ENCODE peak calls at places on chromosomes 16 and 17, in four cellular contexts. One of them, this sample, is unnamed. For H3K36me3, the result is how much of the 10 kb centered on the place peaks cover.

GRCh38 chr16:88686439-88687253 is at the start of gene SNAI3:
- DNase-seq in PC-3: peak
- DNase-seq in neural progenitor cell: peak
- DNase-seq in MM.1S: peak
- DNase-seq in this sample: peak

GRCh38 chr17:68036304-68037147 is 991 bp downstream of the KPNA2 start:
- DNase-seq in neural progenitor cell: no peak
- DNase-seq in PC-3: no peak
- DNase-seq in MM.1S: no peak
- DNase-seq in this sample: peak

GRCh38 chr17:27586203-27586701 is 44.7 kb upstream of the LGALS9 start:
- DNase-seq in neural progenitor cell: no peak
- DNase-seq in PC-3: no peak
- DNase-seq in MM.1S: no peak
- DNase-seq in this sample: no peak

GRCh38 chr17:22268214-22268911 is 576.0 kb downstream of the KCNJ18 start:
- DNase-seq in neural progenitor cell: no peak
- DNase-seq in MM.1S: no peak
- DNase-seq in PC-3: no peak
- DNase-seq in this sample: no peak

GRCh38 chr16:23843143-23843542 is 7.4 kb downstream of the PRKCB start:
- DNase-seq in PC-3: no peak
- DNase-seq in MM.1S: no peak
- DNase-seq in neural progenitor cell: no peak
- DNase-seq in this sample: peak

GRCh38 chr17:42059815-42060214 is 9.4 kb upstream of the C17orf113 start:
- DNase-seq in neural progenitor cell: peak
- DNase-seq in MM.1S: no peak
- DNase-seq in PC-3: no peak
- DNase-seq in this sample: no peak

GRCh38 chr17:78415821-78416301 is 37.4 kb downstream of the PGS1 start:
- DNase-seq in neural progenitor cell: no peak
- DNase-seq in PC-3: no peak
- DNase-seq in MM.1S: no peak
- DNase-seq in this sample: no peak

GRCh38 chr17:4182043-4182442 is 39.0 kb downstream of the CYB5D2 start:
- DNase-seq in neural progenitor cell: no peak
- DNase-seq in PC-3: no peak
- DNase-seq in MM.1S: no peak
- DNase-seq in this sample: no peak

GRCh38 chr16:84553873-84554399 is 49.5 kb upstream of the MEAK7 start:
- DNase-seq in neural progenitor cell: no peak
- DNase-seq in MM.1S: no peak
- DNase-seq in PC-3: no peak
- DNase-seq in this sample: peak

GRCh38 chr17:19766421-19767270 is 18.5 kb upstream of the ALDH3A1 start:
- DNase-seq in neural progenitor cell: peak
- DNase-seq in PC-3: peak
- DNase-seq in MM.1S: peak
- DNase-seq in this sample: peak

GRCh38 chr17:67500677-67501300 is 123.7 kb downstream of the PITPNC1 start:
- DNase-seq in neural progenitor cell: no peak
- DNase-seq in PC-3: no peak
- DNase-seq in MM.1S: no peak
- DNase-seq in this sample: no peak

GRCh38 chr16:55240933-55241332 is 83.1 kb upstream of the IRX6 start:
- DNase-seq in MM.1S: no peak
- DNase-seq in PC-3: no peak
- DNase-seq in neural progenitor cell: peak
- DNase-seq in this sample: no peak

GRCh38 chr16:87784812-87785211 is 19.0 kb upstream of the KLHDC4 start:
- DNase-seq in PC-3: no peak
- DNase-seq in MM.1S: no peak
- DNase-seq in neural progenitor cell: peak
- DNase-seq in this sample: no peak

GRCh38 chr17:61701334-61701733 is 110.3 kb upstream of the NACA2 start:
- DNase-seq in neural progenitor cell: no peak
- DNase-seq in MM.1S: no peak
- DNase-seq in PC-3: no peak
- DNase-seq in this sample: no peak

GRCh38 chr17:80743181-80743771 is 198.6 kb downstream of the RPTOR start:
- DNase-seq in neural progenitor cell: no peak
- DNase-seq in MM.1S: no peak
- DNase-seq in PC-3: no peak
- DNase-seq in this sample: no peak

GRCh38 chr16:86093801-86094750 is 195.1 kb downstream of the IRF8 start:
- DNase-seq in MM.1S: no peak
- DNase-seq in PC-3: no peak
- DNase-seq in neural progenitor cell: no peak
- DNase-seq in this sample: no peak

GRCh38 chr16:2439598-2439997 is 10.4 kb downstream of the CCNF start:
- DNase-seq in MM.1S: no peak
- DNase-seq in neural progenitor cell: no peak
- DNase-seq in PC-3: no peak
- DNase-seq in this sample: no peak

GRCh38 chr16:64948056-64948455 is 173.8 kb downstream of the CDH11 start:
- DNase-seq in neural progenitor cell: no peak
- DNase-seq in MM.1S: no peak
- DNase-seq in PC-3: no peak
- DNase-seq in this sample: no peak

GRCh38 chr17:83161298-83162034 is 82.1 kb downstream of the METRNL start:
- DNase-seq in MM.1S: no peak
- DNase-seq in PC-3: peak
- DNase-seq in neural progenitor cell: no peak
- DNase-seq in this sample: no peak

GRCh38 chr16:89324056-89325010 is 106.8 kb downstream of the ZNF778 start:
- DNase-seq in MM.1S: no peak
- DNase-seq in neural progenitor cell: no peak
- DNase-seq in PC-3: peak
- DNase-seq in this sample: no peak

GRCh38 chr16:81486555-81487061 is 42.0 kb downstream of the CMIP start:
- DNase-seq in neural progenitor cell: no peak
- DNase-seq in PC-3: no peak
- DNase-seq in MM.1S: no peak
- DNase-seq in this sample: no peak

GRCh38 chr17:9273334-9274118 is 252.2 kb downstream of the NTN1 start:
- DNase-seq in MM.1S: no peak
- DNase-seq in neural progenitor cell: no peak
- DNase-seq in PC-3: no peak
- DNase-seq in this sample: no peak

GRCh38 chr17:11645426-11645825 is 47.2 kb downstream of the DNAH9 start:
- DNase-seq in PC-3: no peak
- DNase-seq in MM.1S: no peak
- DNase-seq in neural progenitor cell: no peak
- DNase-seq in this sample: no peak

GRCh38 chr17:68134046-68134637 is 98.6 kb downstream of the KPNA2 start:
- DNase-seq in MM.1S: no peak
- DNase-seq in PC-3: no peak
- DNase-seq in neural progenitor cell: no peak
- DNase-seq in this sample: no peak

GRCh38 chr16:84451781-84452180 is 52.7 kb downstream of the MEAK7 start:
- DNase-seq in MM.1S: no peak
- DNase-seq in neural progenitor cell: no peak
- DNase-seq in PC-3: no peak
- DNase-seq in this sample: no peak

GRCh38 chr16:54280751-54281150 is 5.8 kb downstream of the IRX3 start:
- DNase-seq in PC-3: no peak
- DNase-seq in MM.1S: no peak
- DNase-seq in neural progenitor cell: no peak
- DNase-seq in this sample: no peak

GRCh38 chr17:75856062-75856681 is 1.0 kb upstream of the WBP2 start:
- DNase-seq in PC-3: peak
- DNase-seq in MM.1S: peak
- DNase-seq in neural progenitor cell: no peak
- DNase-seq in this sample: peak

GRCh38 chr17:74773871-74774286 is 2.3 kb downstream of the NAT9 start:
- DNase-seq in PC-3: no peak
- DNase-seq in neural progenitor cell: no peak
- DNase-seq in MM.1S: no peak
- DNase-seq in this sample: no peak

GRCh38 chr17:78675316-78675616 is 98.1 kb upstream of the DNAH17 start:
- DNase-seq in neural progenitor cell: no peak
- DNase-seq in PC-3: no peak
- DNase-seq in MM.1S: no peak
- DNase-seq in this sample: no peak

GRCh38 chr16:86833136-86833535 is 254.8 kb downstream of the FOXL1 start:
- DNase-seq in neural progenitor cell: no peak
- DNase-seq in PC-3: no peak
- DNase-seq in MM.1S: peak
- DNase-seq in this sample: no peak

GRCh38 chr17:17561408-17562144 is 29.9 kb downstream of the PEMT start:
- DNase-seq in neural progenitor cell: no peak
- DNase-seq in MM.1S: no peak
- DNase-seq in PC-3: peak
- DNase-seq in this sample: no peak

GRCh38 chr16:67279296-67280089 is at the start of gene PLEKHG4:
- DNase-seq in PC-3: peak
- DNase-seq in neural progenitor cell: peak
- DNase-seq in MM.1S: peak
- DNase-seq in this sample: peak
- TF ChIP-seq EZH2phosphoT487 in PC-3: no peak
- TF ChIP-seq EZH2phosphoT487 in neural progenitor cell: no peak
- TF ChIP-seq EZH2phosphoT487 in MM.1S: no peak
- TF ChIP-seq EZH2phosphoT487 in this sample: no peak

GRCh38 chr17:2175294-2175628 is 120.4 kb downstream of the HIC1 start:
- DNase-seq in PC-3: no peak
- DNase-seq in MM.1S: no peak
- DNase-seq in neural progenitor cell: no peak
- DNase-seq in this sample: no peak
- H3K4me3 ChIP-seq in PC-3: no peak
- H3K4me3 ChIP-seq in MM.1S: no peak
- H3K4me3 ChIP-seq in neural progenitor cell: no peak
- H3K4me3 ChIP-seq in this sample: no peak

DNA sequence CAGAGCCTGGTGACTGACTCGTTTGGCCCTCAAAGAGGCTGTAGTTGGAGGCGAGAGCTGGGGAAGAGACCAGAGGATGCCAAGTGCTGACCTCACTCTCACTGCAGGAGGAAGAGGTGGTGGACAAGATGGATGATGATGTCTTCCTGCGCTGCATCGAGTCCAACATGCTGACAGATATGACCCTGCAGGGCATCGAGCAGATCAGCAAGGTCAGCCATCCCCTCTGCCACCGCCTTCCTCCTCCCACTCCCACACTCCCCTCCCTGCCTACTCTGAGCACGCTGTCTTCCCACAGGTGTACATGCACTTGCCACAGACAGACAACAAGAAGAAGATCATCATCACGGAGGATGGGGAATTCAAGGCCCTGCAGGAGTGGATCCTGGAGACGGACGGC is 26.9 kb downstream of the POLR2A start:
- DNase-seq in neural progenitor cell: no peak
- DNase-seq in MM.1S: no peak
- DNase-seq in PC-3: no peak
- DNase-seq in this sample: no peak
- H3K36me3 ChIP-seq in neural progenitor cell: under half
- H3K36me3 ChIP-seq in MM.1S: under half
- H3K36me3 ChIP-seq in PC-3: under half
- H3K36me3 ChIP-seq in this sample: half or more

GRCh38 chr17:72423718-72424117 is 302.9 kb downstream of the SOX9 start:
- DNase-seq in MM.1S: no peak
- DNase-seq in PC-3: no peak
- DNase-seq in neural progenitor cell: no peak
- DNase-seq in this sample: no peak

GRCh38 chr17:72425796-72426173 is 305.0 kb downstream of the SOX9 start:
- DNase-seq in MM.1S: no peak
- DNase-seq in neural progenitor cell: no peak
- DNase-seq in PC-3: no peak
- DNase-seq in this sample: no peak

GRCh38 chr17:72423286-72423589 is 302.4 kb downstream of the SOX9 start:
- DNase-seq in neural progenitor cell: no peak
- DNase-seq in PC-3: no peak
- DNase-seq in MM.1S: no peak
- DNase-seq in this sample: no peak

GRCh38 chr17:72425133-72425795 is 304.4 kb downstream of the SOX9 start:
- DNase-seq in neural progenitor cell: no peak
- DNase-seq in PC-3: no peak
- DNase-seq in MM.1S: no peak
- DNase-seq in this sample: no peak

GRCh38 chr17:72424505-72425117 is 303.8 kb downstream of the SOX9 start:
- DNase-seq in PC-3: no peak
- DNase-seq in MM.1S: no peak
- DNase-seq in neural progenitor cell: no peak
- DNase-seq in this sample: no peak
- TF ChIP-seq EZH2phosphoT487 in PC-3: no peak
- TF ChIP-seq EZH2phosphoT487 in MM.1S: no peak
- TF ChIP-seq EZH2phosphoT487 in neural progenitor cell: no peak
- TF ChIP-seq EZH2phosphoT487 in this sample: no peak

This sample was measured in OCI-LY7.